ENCODE peak calls at places on chromosomes 1 and 21, in six cellular contexts. One of them, this sample, is unnamed.

GRCh38 chr1:9807541-9807940 is 16.2 kb downstream of the CLSTN1 start:
- DNase-seq in endothelial cell: no peak
- DNase-seq in activated T-helper 1 cell treated with anti-CD3 and anti-CD28 coated beads, Interleukin-2, amount 50 U/mL, for 16 hours: no peak
- DNase-seq in NCI-H1436: no peak
- DNase-seq in H7: peak
- DNase-seq in cortex of kidney: no peak
- DNase-seq in this sample: no peak

GRCh38 chr1:232915212-232915611 is 35.2 kb upstream of the NTPCR start:
- DNase-seq in endothelial cell: no peak
- DNase-seq in activated T-helper 1 cell treated with anti-CD3 and anti-CD28 coated beads, Interleukin-2, amount 50 U/mL, for 16 hours: no peak
- DNase-seq in NCI-H1436: no peak
- DNase-seq in H7: no peak
- DNase-seq in cortex of kidney: no peak
- DNase-seq in this sample: no peak

GRCh38 chr1:42888013-42888633 is 41.7 kb downstream of the ZNF691 start:
- DNase-seq in endothelial cell: no peak
- DNase-seq in activated T-helper 1 cell treated with anti-CD3 and anti-CD28 coated beads, Interleukin-2, amount 50 U/mL, for 16 hours: no peak
- DNase-seq in NCI-H1436: no peak
- DNase-seq in H7: peak
- DNase-seq in cortex of kidney: no peak
- DNase-seq in this sample: no peak

GRCh38 chr1:11558286-11558685 is 79.3 kb downstream of the DISP3 start:
- DNase-seq in endothelial cell: no peak
- DNase-seq in activated T-helper 1 cell treated with anti-CD3 and anti-CD28 coated beads, Interleukin-2, amount 50 U/mL, for 16 hours: no peak
- DNase-seq in NCI-H1436: no peak
- DNase-seq in H7: peak
- DNase-seq in cortex of kidney: no peak
- DNase-seq in this sample: no peak

GRCh38 chr1:70891444-70891843 is 156.2 kb downstream of the PTGER3 start:
- DNase-seq in endothelial cell: no peak
- DNase-seq in activated T-helper 1 cell treated with anti-CD3 and anti-CD28 coated beads, Interleukin-2, amount 50 U/mL, for 16 hours: no peak
- DNase-seq in NCI-H1436: no peak
- DNase-seq in H7: no peak
- DNase-seq in cortex of kidney: no peak
- DNase-seq in this sample: peak

GRCh38 chr1:155207578-155208405 is at the start of gene THBS3:
- DNase-seq in endothelial cell: no peak
- DNase-seq in activated T-helper 1 cell treated with anti-CD3 and anti-CD28 coated beads, Interleukin-2, amount 50 U/mL, for 16 hours: no peak
- DNase-seq in NCI-H1436: peak
- DNase-seq in H7: peak
- DNase-seq in cortex of kidney: no peak
- DNase-seq in this sample: no peak

GRCh38 chr1:238488406-238488805 is 597.7 kb upstream of the ZP4 start:
- DNase-seq in endothelial cell: no peak
- DNase-seq in activated T-helper 1 cell treated with anti-CD3 and anti-CD28 coated beads, Interleukin-2, amount 50 U/mL, for 16 hours: no peak
- DNase-seq in NCI-H1436: no peak
- DNase-seq in H7: no peak
- DNase-seq in cortex of kidney: no peak
- DNase-seq in this sample: no peak

GRCh38 chr1:169363046-169363756 is 4.4 kb downstream of the NME7 start:
- DNase-seq in endothelial cell: no peak
- DNase-seq in activated T-helper 1 cell treated with anti-CD3 and anti-CD28 coated beads, Interleukin-2, amount 50 U/mL, for 16 hours: no peak
- DNase-seq in NCI-H1436: no peak
- DNase-seq in H7: no peak
- DNase-seq in cortex of kidney: no peak
- DNase-seq in this sample: peak

GRCh38 chr1:230702934-230703678 is 10.8 kb downstream of the AGT start:
- DNase-seq in endothelial cell: no peak
- DNase-seq in activated T-helper 1 cell treated with anti-CD3 and anti-CD28 coated beads, Interleukin-2, amount 50 U/mL, for 16 hours: no peak
- DNase-seq in NCI-H1436: no peak
- DNase-seq in H7: peak
- DNase-seq in cortex of kidney: no peak
- DNase-seq in this sample: no peak

GRCh38 chr1:109306832-109307362 is at the start of gene MYBPHL:
- DNase-seq in endothelial cell: no peak
- DNase-seq in activated T-helper 1 cell treated with anti-CD3 and anti-CD28 coated beads, Interleukin-2, amount 50 U/mL, for 16 hours: no peak
- DNase-seq in NCI-H1436: peak
- DNase-seq in H7: peak
- DNase-seq in cortex of kidney: no peak
- DNase-seq in this sample: no peak

GRCh38 chr1:206469933-206470691 is at the start of gene IKBKE:
- DNase-seq in endothelial cell: peak
- DNase-seq in activated T-helper 1 cell treated with anti-CD3 and anti-CD28 coated beads, Interleukin-2, amount 50 U/mL, for 16 hours: no peak
- DNase-seq in NCI-H1436: peak
- DNase-seq in H7: peak
- DNase-seq in cortex of kidney: no peak
- DNase-seq in this sample: peak

GRCh38 chr21:45906859-45907258 is 74.7 kb upstream of the COL6A1 start:
- DNase-seq in endothelial cell: no peak
- DNase-seq in activated T-helper 1 cell treated with anti-CD3 and anti-CD28 coated beads, Interleukin-2, amount 50 U/mL, for 16 hours: no peak
- DNase-seq in NCI-H1436: no peak
- DNase-seq in H7: no peak
- DNase-seq in cortex of kidney: no peak
- DNase-seq in this sample: no peak

GRCh38 chr1:61081637-61082335 is 575 bp upstream of the NFIA start:
- DNase-seq in endothelial cell: peak
- DNase-seq in activated T-helper 1 cell treated with anti-CD3 and anti-CD28 coated beads, Interleukin-2, amount 50 U/mL, for 16 hours: no peak
- DNase-seq in NCI-H1436: no peak
- DNase-seq in H7: peak
- DNase-seq in cortex of kidney: no peak
- DNase-seq in this sample: peak

GRCh38 chr1:89703469-89703868 is 70.5 kb downstream of the LRRC8C start:
- DNase-seq in endothelial cell: no peak
- DNase-seq in activated T-helper 1 cell treated with anti-CD3 and anti-CD28 coated beads, Interleukin-2, amount 50 U/mL, for 16 hours: no peak
- DNase-seq in NCI-H1436: no peak
- DNase-seq in H7: no peak
- DNase-seq in cortex of kidney: no peak
- DNase-seq in this sample: no peak

GRCh38 chr1:24693827-24694379 is 50.8 kb downstream of the SRRM1 start:
- DNase-seq in endothelial cell: no peak
- DNase-seq in activated T-helper 1 cell treated with anti-CD3 and anti-CD28 coated beads, Interleukin-2, amount 50 U/mL, for 16 hours: no peak
- DNase-seq in NCI-H1436: no peak
- DNase-seq in H7: no peak
- DNase-seq in cortex of kidney: no peak
- DNase-seq in this sample: peak

GRCh38 chr21:26800455-26801454 is 44.5 kb downstream of the ADAMTS1 start:
- DNase-seq in endothelial cell: no peak
- DNase-seq in activated T-helper 1 cell treated with anti-CD3 and anti-CD28 coated beads, Interleukin-2, amount 50 U/mL, for 16 hours: no peak
- DNase-seq in NCI-H1436: no peak
- DNase-seq in H7: no peak
- DNase-seq in cortex of kidney: no peak
- DNase-seq in this sample: no peak

GRCh38 chr1:79551321-79551720 is 544.8 kb upstream of the ADGRL4 start:
- DNase-seq in endothelial cell: no peak
- DNase-seq in activated T-helper 1 cell treated with anti-CD3 and anti-CD28 coated beads, Interleukin-2, amount 50 U/mL, for 16 hours: no peak
- DNase-seq in NCI-H1436: no peak
- DNase-seq in H7: no peak
- DNase-seq in cortex of kidney: no peak
- DNase-seq in this sample: no peak